ENCODE peak calls at places on chromosome 2, in ten cellular contexts. One of them, this sample, is unnamed.

GRCh38 chr2:36565712-36566111 is 32.3 kb downstream of the FEZ2 start:
- DNase-seq in left lung: no peak
- DNase-seq in spleen: no peak
- DNase-seq in A549: no peak
- DNase-seq in uterus: no peak
- DNase-seq in cardiac muscle cell: no peak
- DNase-seq in OCI-LY7: no peak
- DNase-seq in left ventricle myocardium inferior: no peak
- DNase-seq in GM23338: no peak
- DNase-seq in PC-3: no peak
- DNase-seq in this sample: no peak

GRCh38 chr2:19649107-19649506 is 252.7 kb downstream of the TTC32 start:
- DNase-seq in left lung: no peak
- DNase-seq in spleen: no peak
- DNase-seq in A549: no peak
- DNase-seq in uterus: no peak
- DNase-seq in cardiac muscle cell: peak
- DNase-seq in OCI-LY7: no peak
- DNase-seq in left ventricle myocardium inferior: no peak
- DNase-seq in GM23338: no peak
- DNase-seq in PC-3: peak
- DNase-seq in this sample: no peak

GRCh38 chr2:96882230-96882629 is 12.3 kb upstream of the SEMA4C start:
- DNase-seq in left lung: peak
- DNase-seq in spleen: no peak
- DNase-seq in A549: no peak
- DNase-seq in uterus: no peak
- DNase-seq in cardiac muscle cell: no peak
- DNase-seq in OCI-LY7: no peak
- DNase-seq in left ventricle myocardium inferior: no peak
- DNase-seq in GM23338: no peak
- DNase-seq in PC-3: no peak
- DNase-seq in this sample: no peak

GRCh38 chr2:138730497-138731030 is 49.6 kb downstream of the NXPH2 start:
- DNase-seq in left lung: no peak
- DNase-seq in spleen: no peak
- DNase-seq in A549: no peak
- DNase-seq in uterus: no peak
- DNase-seq in cardiac muscle cell: no peak
- DNase-seq in OCI-LY7: no peak
- DNase-seq in left ventricle myocardium inferior: no peak
- DNase-seq in GM23338: no peak
- DNase-seq in PC-3: no peak
- DNase-seq in this sample: no peak

GRCh38 chr2:187890690-187891089 is 336.5 kb upstream of the TFPI start:
- DNase-seq in left lung: no peak
- DNase-seq in spleen: no peak
- DNase-seq in A549: no peak
- DNase-seq in uterus: no peak
- DNase-seq in cardiac muscle cell: no peak
- DNase-seq in OCI-LY7: no peak
- DNase-seq in left ventricle myocardium inferior: no peak
- DNase-seq in GM23338: peak
- DNase-seq in PC-3: no peak
- DNase-seq in this sample: no peak

GRCh38 chr2:232229296-232229916 is 149.1 kb upstream of the ALPP start:
- DNase-seq in left lung: no peak
- DNase-seq in spleen: no peak
- DNase-seq in A549: no peak
- DNase-seq in uterus: no peak
- DNase-seq in cardiac muscle cell: peak
- DNase-seq in OCI-LY7: no peak
- DNase-seq in left ventricle myocardium inferior: peak
- DNase-seq in GM23338: no peak
- DNase-seq in PC-3: no peak
- DNase-seq in this sample: no peak

GRCh38 chr2:6957910-6958615 is 40.9 kb downstream of the RNF144A start:
- DNase-seq in left lung: no peak
- DNase-seq in spleen: no peak
- DNase-seq in A549: no peak
- DNase-seq in uterus: peak
- DNase-seq in cardiac muscle cell: no peak
- DNase-seq in OCI-LY7: no peak
- DNase-seq in left ventricle myocardium inferior: no peak
- DNase-seq in GM23338: no peak
- DNase-seq in PC-3: no peak
- DNase-seq in this sample: peak

GRCh38 chr2:239321596-239322413 is 79.0 kb downstream of the HDAC4 start:
- DNase-seq in left lung: no peak
- DNase-seq in spleen: peak
- DNase-seq in A549: no peak
- DNase-seq in uterus: peak
- DNase-seq in cardiac muscle cell: no peak
- DNase-seq in OCI-LY7: no peak
- DNase-seq in left ventricle myocardium inferior: no peak
- DNase-seq in GM23338: no peak
- DNase-seq in PC-3: no peak
- DNase-seq in this sample: peak

GRCh38 chr2:156341482-156342251 is 9.1 kb upstream of the NR4A2 start:
- DNase-seq in left lung: peak
- DNase-seq in spleen: peak
- DNase-seq in A549: peak
- DNase-seq in uterus: peak
- DNase-seq in cardiac muscle cell: peak
- DNase-seq in OCI-LY7: peak
- DNase-seq in left ventricle myocardium inferior: peak
- DNase-seq in GM23338: peak
- DNase-seq in PC-3: peak
- DNase-seq in this sample: peak

GRCh38 chr2:156339866-156340265 is 7.3 kb upstream of the NR4A2 start:
- DNase-seq in left lung: no peak
- DNase-seq in spleen: no peak
- DNase-seq in A549: no peak
- DNase-seq in uterus: no peak
- DNase-seq in cardiac muscle cell: no peak
- DNase-seq in OCI-LY7: no peak
- DNase-seq in left ventricle myocardium inferior: no peak
- DNase-seq in GM23338: no peak
- DNase-seq in PC-3: no peak
- DNase-seq in this sample: no peak

GRCh38 chr2:156340818-156341481 is 8.4 kb upstream of the NR4A2 start:
- DNase-seq in left lung: peak
- DNase-seq in spleen: peak
- DNase-seq in A549: no peak
- DNase-seq in uterus: no peak
- DNase-seq in cardiac muscle cell: no peak
- DNase-seq in OCI-LY7: no peak
- DNase-seq in left ventricle myocardium inferior: no peak
- DNase-seq in GM23338: peak
- DNase-seq in PC-3: no peak
- DNase-seq in this sample: no peak

GRCh38 chr2:156339110-156339847 is 6.8 kb upstream of the NR4A2 start:
- DNase-seq in left lung: no peak
- DNase-seq in spleen: no peak
- DNase-seq in A549: no peak
- DNase-seq in uterus: no peak
- DNase-seq in cardiac muscle cell: no peak
- DNase-seq in OCI-LY7: no peak
- DNase-seq in left ventricle myocardium inferior: no peak
- DNase-seq in GM23338: no peak
- DNase-seq in PC-3: no peak
- DNase-seq in this sample: no peak

DNA sequence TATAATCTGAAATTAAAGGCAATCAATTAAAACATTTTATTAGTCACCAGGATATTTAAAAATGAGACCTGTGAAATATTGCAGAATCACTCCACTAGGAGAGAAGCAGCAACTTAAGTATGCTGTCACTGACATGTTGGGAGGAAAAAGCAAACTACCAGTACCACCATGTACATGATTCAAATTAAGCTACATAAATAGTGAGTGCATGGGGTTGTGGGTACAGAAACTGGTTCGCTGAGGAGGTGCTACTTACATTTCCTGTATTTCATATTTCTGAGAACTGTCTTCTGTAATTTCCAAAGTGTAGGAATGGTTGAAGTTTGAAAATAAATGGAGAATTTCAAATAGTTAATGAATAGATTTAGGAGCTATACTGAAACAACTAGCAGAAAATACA is 7.9 kb upstream of the NR4A2 start:
- DNase-seq in left lung: no peak
- DNase-seq in spleen: no peak
- DNase-seq in A549: no peak
- DNase-seq in uterus: no peak
- DNase-seq in cardiac muscle cell: no peak
- DNase-seq in OCI-LY7: no peak
- DNase-seq in left ventricle myocardium inferior: no peak
- DNase-seq in GM23338: no peak
- DNase-seq in PC-3: no peak
- DNase-seq in this sample: no peak
- H3K4me3 ChIP-seq in left lung: no peak
- H3K4me3 ChIP-seq in spleen: no peak
- H3K4me3 ChIP-seq in A549: peak
- H3K4me3 ChIP-seq in uterus: no peak
- H3K4me3 ChIP-seq in cardiac muscle cell: no peak
- H3K4me3 ChIP-seq in OCI-LY7: no peak
- H3K4me3 ChIP-seq in left ventricle myocardium inferior: no peak
- H3K4me3 ChIP-seq in GM23338: no peak
- H3K4me3 ChIP-seq in PC-3: peak
- H3K4me3 ChIP-seq in this sample: no peak

DNA sequence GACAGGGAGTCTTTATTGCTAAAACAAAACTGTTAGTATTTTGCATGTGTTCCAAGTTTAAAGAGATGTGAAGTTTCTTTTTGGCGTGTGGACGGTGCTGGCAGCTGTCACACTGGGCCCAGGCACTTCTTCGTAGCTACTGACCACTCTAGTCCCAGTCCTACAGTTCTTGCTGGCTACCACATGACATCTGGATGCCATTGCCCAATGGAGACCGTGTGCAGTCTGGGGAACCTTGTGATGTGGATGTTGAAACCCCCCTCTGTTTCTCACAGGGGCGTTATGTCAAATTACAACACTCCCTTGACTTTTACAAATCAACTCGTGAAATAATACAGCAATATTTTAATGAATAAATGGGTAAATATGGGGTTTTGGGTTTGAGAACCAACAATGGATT is 1.1 kb downstream of the GPD2 start:
- DNase-seq in left lung: no peak
- DNase-seq in spleen: no peak
- DNase-seq in A549: no peak
- DNase-seq in uterus: peak
- DNase-seq in cardiac muscle cell: peak
- DNase-seq in OCI-LY7: no peak
- DNase-seq in left ventricle myocardium inferior: no peak
- DNase-seq in GM23338: no peak
- DNase-seq in PC-3: no peak
- DNase-seq in this sample: peak
- H3K27ac ChIP-seq in left lung: peak
- H3K27ac ChIP-seq in spleen: no peak
- H3K27ac ChIP-seq in A549: peak
- H3K27ac ChIP-seq in uterus: peak
- H3K27ac ChIP-seq in cardiac muscle cell: no peak
- H3K27ac ChIP-seq in OCI-LY7: no peak
- H3K27ac ChIP-seq in left ventricle myocardium inferior: peak
- H3K27ac ChIP-seq in GM23338: no peak
- H3K27ac ChIP-seq in PC-3: peak
- H3K27ac ChIP-seq in this sample: peak

DNA sequence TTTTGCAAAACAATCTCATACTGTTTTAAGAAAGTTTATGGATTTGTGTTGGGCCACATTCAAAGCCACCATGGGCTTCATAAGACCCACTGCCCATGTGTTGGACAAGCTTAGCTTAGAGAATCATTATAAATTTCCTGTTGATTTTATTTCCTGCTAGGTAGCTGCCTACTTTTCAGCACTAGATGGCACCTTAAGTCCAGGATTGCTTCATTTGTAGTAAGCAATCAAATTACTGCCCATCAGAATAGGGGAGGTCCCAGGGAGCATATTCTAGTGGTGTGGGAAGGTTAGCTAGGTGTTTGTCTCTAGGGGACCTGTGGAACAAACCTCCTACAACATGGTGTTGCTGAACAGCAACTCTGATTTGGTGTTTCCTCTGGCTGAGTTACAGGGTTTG is 11.0 kb upstream of the DCDC2C start:
- DNase-seq in left lung: no peak
- DNase-seq in spleen: no peak
- DNase-seq in A549: peak
- DNase-seq in uterus: no peak
- DNase-seq in cardiac muscle cell: peak
- DNase-seq in OCI-LY7: peak
- DNase-seq in left ventricle myocardium inferior: no peak
- DNase-seq in GM23338: peak
- DNase-seq in PC-3: peak
- DNase-seq in this sample: no peak
- TF ChIP-seq CTCF in left lung: no peak
- TF ChIP-seq CTCF in spleen: no peak
- TF ChIP-seq CTCF in A549: peak
- TF ChIP-seq CTCF in uterus: no peak
- TF ChIP-seq CTCF in cardiac muscle cell: peak
- TF ChIP-seq CTCF in OCI-LY7: peak
- TF ChIP-seq CTCF in left ventricle myocardium inferior: peak
- TF ChIP-seq CTCF in GM23338: peak
- TF ChIP-seq CTCF in PC-3: peak
- TF ChIP-seq CTCF in this sample: peak

GRCh38 chr2:9276901-9277455 is 70.4 kb downstream of the ASAP2 start:
- DNase-seq in left lung: no peak
- DNase-seq in spleen: no peak
- DNase-seq in A549: no peak
- DNase-seq in uterus: no peak
- DNase-seq in cardiac muscle cell: no peak
- DNase-seq in OCI-LY7: no peak
- DNase-seq in left ventricle myocardium inferior: no peak
- DNase-seq in GM23338: no peak
- DNase-seq in PC-3: no peak
- DNase-seq in this sample: no peak

GRCh38 chr2:9278439-9278838 is 71.8 kb downstream of the ASAP2 start:
- DNase-seq in left lung: no peak
- DNase-seq in spleen: no peak
- DNase-seq in A549: no peak
- DNase-seq in uterus: no peak
- DNase-seq in cardiac muscle cell: no peak
- DNase-seq in OCI-LY7: no peak
- DNase-seq in left ventricle myocardium inferior: no peak
- DNase-seq in GM23338: no peak
- DNase-seq in PC-3: no peak
- DNase-seq in this sample: no peak

GRCh38 chr2:9275399-9275798 is 68.8 kb downstream of the ASAP2 start:
- DNase-seq in left lung: no peak
- DNase-seq in spleen: no peak
- DNase-seq in A549: no peak
- DNase-seq in uterus: no peak
- DNase-seq in cardiac muscle cell: no peak
- DNase-seq in OCI-LY7: no peak
- DNase-seq in left ventricle myocardium inferior: no peak
- DNase-seq in GM23338: no peak
- DNase-seq in PC-3: no peak
- DNase-seq in this sample: no peak

GRCh38 chr2:9274701-9275343 is 68.2 kb downstream of the ASAP2 start:
- DNase-seq in left lung: no peak
- DNase-seq in spleen: no peak
- DNase-seq in A549: no peak
- DNase-seq in uterus: no peak
- DNase-seq in cardiac muscle cell: no peak
- DNase-seq in OCI-LY7: no peak
- DNase-seq in left ventricle myocardium inferior: no peak
- DNase-seq in GM23338: no peak
- DNase-seq in PC-3: peak
- DNase-seq in this sample: no peak

DNA sequence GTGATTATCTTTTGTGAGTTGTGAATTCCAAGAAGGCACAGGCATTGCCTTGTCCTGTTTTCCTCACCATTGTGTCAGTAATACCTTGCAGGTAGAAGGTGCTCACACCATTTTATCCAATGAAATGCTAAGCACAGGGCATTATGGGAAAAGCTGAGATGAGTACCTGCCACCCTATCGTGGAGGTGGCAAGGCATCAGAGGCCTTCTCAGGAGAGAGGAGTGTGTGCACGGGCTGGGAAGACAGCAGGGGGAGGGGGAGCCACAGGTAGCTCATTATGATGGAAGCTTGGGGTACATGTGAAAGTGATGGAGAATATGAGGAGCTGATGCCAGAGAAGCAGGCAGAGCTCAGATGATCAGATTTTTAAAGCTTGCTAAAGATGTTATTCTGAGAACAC is 69.5 kb downstream of the ASAP2 start:
- DNase-seq in left lung: no peak
- DNase-seq in spleen: no peak
- DNase-seq in A549: no peak
- DNase-seq in uterus: no peak
- DNase-seq in cardiac muscle cell: no peak
- DNase-seq in OCI-LY7: no peak
- DNase-seq in left ventricle myocardium inferior: no peak
- DNase-seq in GM23338: no peak
- DNase-seq in PC-3: no peak
- DNase-seq in this sample: no peak
- H3K4me3 ChIP-seq in left lung: no peak
- H3K4me3 ChIP-seq in spleen: no peak
- H3K4me3 ChIP-seq in A549: no peak
- H3K4me3 ChIP-seq in uterus: no peak
- H3K4me3 ChIP-seq in cardiac muscle cell: no peak
- H3K4me3 ChIP-seq in OCI-LY7: no peak
- H3K4me3 ChIP-seq in left ventricle myocardium inferior: no peak
- H3K4me3 ChIP-seq in GM23338: no peak
- H3K4me3 ChIP-seq in PC-3: no peak
- H3K4me3 ChIP-seq in this sample: no peak

This sample was measured in adrenal gland.